ENCODE peak calls at places on chromosomes 5 and 9, in four cellular contexts. Z is GM12878, X is K562, L is A549. E is an unnamed sample.

GRCh38 chr9:35910613-35911488 is 1.6 kb downstream of the SPAAR start:
- DNase-seq in Z (no peak), X (peak), L (peak), E (no peak)

GRCh38 chr5:73122875-73123810 is 2.8 kb downstream of the TMEM171 start:
- DNase-seq in Z (no peak), X (no peak), L (no peak), E (peak)

GRCh38 chr5:135031813-135032612 is 2.0 kb downstream of the PITX1 start:
- DNase-seq in Z (no peak), X (no peak), L (no peak), E (no peak)

GRCh38 chr9:131394464-131395026 is 659 bp downstream of the PRRC2B start:
- DNase-seq in Z (no peak), X (peak), L (no peak), E (peak)

GRCh38 chr5:147509710-147510651 is at the start of gene DPYSL3:
- DNase-seq in Z (no peak), X (no peak), L (peak), E (peak)

GRCh38 chr9:25742241-25742640 is 64.0 kb upstream of the TUSC1 start:
- DNase-seq in Z (no peak), X (no peak), L (no peak), E (no peak)

GRCh38 chr5:119411291-119411934 is 40.9 kb upstream of the HSD17B4 start:
- DNase-seq in Z (no peak), X (no peak), L (no peak), E (no peak)

GRCh38 chr9:87676976-87677775 is 48.7 kb upstream of the CTSL start:
- DNase-seq in Z (no peak), X (no peak), L (no peak), E (no peak)

GRCh38 chr5:160167623-160168165 is 48.4 kb upstream of the PWWP2A start:
- DNase-seq in Z (no peak), X (no peak), L (no peak), E (no peak)

GRCh38 chr5:160166973-160167622 is 47.8 kb upstream of the PWWP2A start:
- DNase-seq in Z (no peak), X (no peak), L (no peak), E (no peak)

GRCh38 chr5:160162910-160163309 is 43.7 kb upstream of the PWWP2A start:
- DNase-seq in Z (no peak), X (no peak), L (no peak), E (no peak)

GRCh38 chr5:160166069-160166972 is 47.1 kb upstream of the PWWP2A start:
- DNase-seq in Z (no peak), X (no peak), L (no peak), E (no peak)

DNA sequence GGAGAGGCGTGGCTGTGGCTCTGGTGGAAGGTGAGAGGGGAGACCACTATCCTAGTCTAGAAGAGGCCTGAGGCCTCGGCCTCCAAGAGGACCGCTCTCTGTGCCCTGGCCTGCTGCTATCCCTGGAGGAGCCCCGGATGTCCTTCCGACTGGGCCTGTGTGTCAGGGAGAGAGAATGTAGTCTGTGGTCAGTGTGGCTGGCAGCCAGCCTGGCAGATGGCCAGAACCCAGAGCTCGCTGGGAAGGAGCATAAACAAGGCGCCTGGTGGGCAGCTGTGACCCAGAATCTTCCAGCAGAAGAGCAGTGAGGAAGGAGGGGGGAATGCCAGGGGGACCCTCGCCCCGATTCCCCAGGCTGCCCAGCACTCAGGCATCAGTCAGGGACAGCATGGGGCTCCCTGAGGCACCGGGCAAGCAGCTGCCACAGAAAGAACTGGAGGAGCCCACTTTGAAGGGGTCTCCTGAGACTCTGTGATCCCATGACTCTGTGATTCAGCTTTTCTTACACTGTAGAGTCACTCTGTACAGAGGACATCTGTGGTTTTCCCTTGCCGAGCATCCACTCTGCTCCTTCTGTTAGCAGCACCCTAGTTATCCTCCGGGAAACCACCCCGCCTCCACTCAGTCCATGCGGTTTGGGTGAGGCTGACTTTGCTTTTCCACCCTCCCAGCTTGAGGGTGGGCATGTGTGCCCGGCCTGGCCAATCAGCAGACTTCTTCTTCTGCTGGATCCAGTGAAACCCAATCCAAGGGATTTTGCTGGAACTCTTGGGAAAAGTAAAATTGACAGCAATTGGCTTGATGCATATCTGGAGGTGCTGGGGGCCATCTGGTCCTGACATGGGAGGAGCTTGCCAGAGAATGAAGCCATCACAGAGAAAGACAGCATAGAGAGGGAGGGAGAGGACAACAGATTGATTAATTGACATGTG is 46.2 kb upstream of the PWWP2A start:
- DNase-seq in Z (no peak), X (no peak), L (peak), E (peak)
- TF ChIP-seq ESRRA in Z (no peak), X (no peak), L (no peak), E (no peak)

GRCh38 chr9:130364619-130365322 is 80.0 kb upstream of the ASS1 start:
- DNase-seq in Z (no peak), X (no peak), L (no peak), E (no peak)
- TF ChIP-seq ESRRA in Z (no peak), X (no peak), L (no peak), E (no peak)

DNA sequence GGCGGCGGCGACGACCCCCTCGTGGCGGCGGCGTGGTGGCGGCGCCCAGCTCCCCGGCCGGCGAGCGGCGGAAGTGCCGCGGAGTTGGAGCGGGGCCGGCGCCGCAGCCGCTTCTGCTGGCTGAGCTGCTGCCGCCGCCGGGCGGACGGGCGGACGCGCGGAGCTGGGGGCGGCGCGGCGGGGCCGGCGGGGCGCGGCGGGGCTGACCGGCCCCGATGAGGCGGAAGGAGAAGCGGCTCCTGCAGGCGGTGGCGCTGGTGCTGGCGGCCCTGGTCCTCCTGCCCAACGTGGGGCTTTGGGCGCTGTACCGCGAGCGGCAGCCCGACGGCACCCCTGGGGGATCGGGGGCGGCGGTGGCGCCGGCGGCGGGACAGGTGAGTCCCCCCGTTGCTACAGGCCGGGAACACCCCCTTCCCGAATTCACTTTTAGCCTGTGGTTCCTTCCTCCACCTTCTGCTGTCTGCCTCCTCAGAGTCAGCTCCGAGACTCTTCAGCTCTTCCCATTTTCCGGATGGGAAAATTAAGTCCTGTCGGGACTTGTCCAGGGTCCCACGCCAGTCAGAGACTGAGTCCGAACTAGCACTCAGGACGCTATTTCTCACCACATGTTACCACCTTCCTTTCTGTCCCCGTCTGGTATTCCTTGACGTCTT is at the start of gene GALNT10:
- DNase-seq in Z (no peak), X (peak), L (peak), E (no peak)
- TF ChIP-seq ESRRA in Z (no peak), X (no peak), L (no peak), E (no peak)

DNA sequence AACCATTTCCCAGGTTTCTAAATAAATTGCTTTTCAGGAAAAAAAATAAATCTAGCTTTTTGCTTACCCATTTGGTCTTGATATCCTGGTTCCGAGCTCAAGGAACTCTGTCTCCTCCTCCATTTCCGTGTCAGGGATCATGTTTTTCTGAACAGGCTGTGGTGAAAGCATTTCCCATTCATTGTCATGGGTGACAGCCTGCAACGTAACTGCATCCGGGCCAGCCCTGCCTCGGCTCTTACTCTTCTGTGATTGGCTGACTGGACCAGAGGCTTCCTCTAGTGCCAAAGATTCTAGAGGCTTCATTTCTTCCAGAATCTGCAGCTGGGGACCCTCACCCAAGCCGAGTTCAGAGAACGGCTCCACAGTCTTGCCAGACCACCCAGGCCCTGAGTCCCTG is 61.0 kb upstream of the PCA3 start:
- DNase-seq in Z (no peak), X (no peak), L (no peak), E (no peak)
- TF ChIP-seq ESRRA in Z (no peak), X (no peak), L (no peak), E (no peak)

GRCh38 chr9:4585135-4585534 is 77.0 kb upstream of the PLPP6 start:
- DNase-seq in Z (no peak), X (no peak), L (no peak), E (no peak)
- TF ChIP-seq ESRRA in Z (no peak), X (no peak), L (no peak), E (no peak)

GRCh38 chr9:33229359-33230120 is 10.4 kb upstream of the SPINK4 start:
- DNase-seq in Z (no peak), X (no peak), L (peak), E (peak)
- TF ChIP-seq ESRRA in Z (no peak), X (no peak), L (no peak), E (no peak)

GRCh38 chr5:160649304-160649703 is 202.7 kb downstream of the ATP10B start:
- DNase-seq in Z (no peak), X (no peak), L (no peak), E (peak)
- TF ChIP-seq ESRRA in Z (no peak), X (no peak), L (no peak), E (no peak)

DNA sequence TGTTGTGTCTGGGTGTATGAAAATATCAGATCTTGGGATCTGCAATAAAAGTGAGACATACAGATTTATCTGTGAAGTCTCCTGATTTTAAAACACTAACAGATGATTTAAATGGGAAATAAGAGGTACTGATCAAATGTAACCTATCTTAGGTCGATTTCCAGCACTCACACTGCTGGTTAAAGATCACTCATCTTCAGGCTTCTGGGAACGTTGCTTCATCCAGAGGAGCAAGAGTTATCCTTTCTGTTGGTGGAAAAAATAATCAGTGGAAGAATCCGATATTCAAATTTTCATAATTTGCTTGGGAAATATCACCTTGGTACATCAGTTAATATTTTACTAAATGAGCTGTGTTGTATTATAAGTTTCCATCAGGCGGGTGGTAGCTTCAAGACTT is 876.8 kb upstream of the WWC1 start:
- DNase-seq in Z (no peak), X (no peak), L (no peak), E (no peak)
- TF ChIP-seq ESRRA in Z (no peak), X (no peak), L (no peak), E (no peak)

DNA sequence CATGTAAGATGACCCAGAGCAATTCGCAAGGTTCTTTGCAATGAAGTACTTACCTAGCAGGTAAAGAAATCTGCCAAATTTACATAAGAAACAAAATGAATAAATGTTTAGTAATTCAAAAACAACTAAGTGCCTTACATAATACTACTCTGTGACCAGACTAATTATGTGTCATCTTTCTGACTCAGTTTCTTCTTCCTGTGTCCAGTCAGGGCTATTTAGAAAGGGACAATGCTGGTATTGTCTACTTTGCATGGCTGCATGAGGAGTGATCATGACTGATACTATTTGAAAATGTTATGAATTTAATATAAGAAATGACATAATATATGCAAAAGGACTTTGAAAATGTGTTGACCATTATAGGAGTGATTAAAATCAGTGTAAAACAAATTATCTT is 210.0 kb downstream of the TMEM161B start:
- DNase-seq in Z (no peak), X (no peak), L (no peak), E (no peak)
- TF ChIP-seq ESRRA in Z (no peak), X (no peak), L (no peak), E (no peak)